ENCODE peak calls at places on chromosomes 6 and 20, in five cellular contexts. S is mesendoderm, P is SJSA1, I is spleen, A is AG10803. C is an unnamed sample.

GRCh38 chr6:89351632-89352328 is 742 bp downstream of the UBE2J1 start:
- DNase-seq in A (no peak), P (no peak), I (no peak), S (no peak), C (peak)

GRCh38 chr6:27121640-27122039 is 125.9 kb upstream of the PRSS16 start:
- DNase-seq in I (no peak), A (no peak), P (no peak), S (no peak), C (no peak)

GRCh38 chr6:169070506-169071176 is 183.0 kb downstream of the THBS2 start:
- DNase-seq in A (peak), P (peak), S (peak), I (no peak), C (no peak)

GRCh38 chr20:10483691-10484090 is 48.6 kb downstream of the SLX4IP start:
- DNase-seq in A (no peak), P (no peak), S (no peak), I (no peak), C (no peak)

GRCh38 chr6:27296106-27296783 is 15.8 kb downstream of the POM121L2 start:
- DNase-seq in P (no peak), I (no peak), S (peak), A (peak), C (no peak)

GRCh38 chr6:26003102-26003694 is 40.6 kb downstream of the TRIM38 start:
- DNase-seq in P (peak), A (peak), I (no peak), S (peak), C (peak)

GRCh38 chr20:34525342-34525708 is 9.1 kb downstream of the DYNLRB1 start:
- DNase-seq in I (no peak), A (no peak), P (no peak), S (no peak), C (no peak)

GRCh38 chr6:168223755-168224154 is 95.8 kb downstream of the DACT2 start:
- DNase-seq in I (no peak), S (no peak), A (no peak), P (no peak), C (no peak)

GRCh38 chr6:132937466-132937906 is 123.1 kb downstream of the RPS12 start:
- DNase-seq in I (no peak), A (peak), P (no peak), S (peak), C (peak)

GRCh38 chr6:9543649-9544048 is 871.2 kb downstream of the TFAP2A start:
- DNase-seq in P (no peak), I (no peak), S (peak), A (no peak), C (no peak)

GRCh38 chr6:38427492-38428210 is 212.1 kb downstream of the BTBD9 start:
- DNase-seq in S (peak), I (no peak), P (no peak), A (no peak), C (peak)

GRCh38 chr6:167140589-167141474 is 16.9 kb downstream of the GPR31 start:
- DNase-seq in A (no peak), S (no peak), P (peak), I (no peak), C (no peak)

GRCh38 chr6:125273965-125274364 is 27.8 kb downstream of the HDDC2 start:
- DNase-seq in S (no peak), A (no peak), I (no peak), P (peak), C (no peak)

GRCh38 chr6:132964101-132964867 is 149.9 kb downstream of the RPS12 start:
- DNase-seq in I (no peak), A (no peak), P (no peak), S (no peak), C (no peak)

GRCh38 chr20:51542033-51542893 is at the start of gene NFATC2:
- DNase-seq in S (peak), P (no peak), I (peak), A (no peak), C (peak)

GRCh38 chr6:127471379-127472255 is 12.4 kb upstream of the KIAA0408 start:
- DNase-seq in P (peak), A (peak), I (no peak), S (no peak), C (no peak)

GRCh38 chr6:53524455-53524815 is 20.5 kb downstream of the GCLC start:
- DNase-seq in A (peak), P (peak), I (no peak), S (peak), C (no peak)

GRCh38 chr20:57281900-57282299 is 15.5 kb upstream of the BMP7 start:
- DNase-seq in P (no peak), I (no peak), S (no peak), A (no peak), C (no peak)

GRCh38 chr6:6331393-6331792 is 10.9 kb upstream of the F13A1 start:
- DNase-seq in A (peak), P (no peak), I (no peak), S (no peak), C (no peak)

GRCh38 chr6:74103417-74103816 is 407.4 kb downstream of the CD109 start:
- DNase-seq in A (no peak), P (no peak), I (no peak), S (no peak), C (no peak)

GRCh38 chr6:96391776-96392175 is 129.8 kb upstream of the UFL1 start:
- DNase-seq in A (no peak), S (peak), I (no peak), P (no peak), C (no peak)

GRCh38 chr20:3987296-3987695 is 28.1 kb downstream of the RNF24 start:
- DNase-seq in I (no peak), P (no peak), A (peak), S (no peak), C (no peak)

GRCh38 chr6:28940294-28940858 is 16.6 kb upstream of the TRIM27 start:
- DNase-seq in P (no peak), I (peak), A (no peak), S (peak), C (no peak)

GRCh38 chr6:89985744-89986493 is 91.7 kb downstream of the GJA10 start:
- DNase-seq in A (peak), P (peak), S (no peak), I (no peak), C (no peak)

GRCh38 chr20:33099842-33100538 is 20.5 kb downstream of the BPIFB4 start:
- DNase-seq in A (no peak), I (no peak), S (no peak), P (no peak), C (peak)

GRCh38 chr6:147561742-147562141 is 53.3 kb downstream of the SAMD5 start:
- DNase-seq in A (no peak), I (no peak), S (no peak), P (no peak), C (no peak)

GRCh38 chr6:121826156-121826810 is 390.8 kb downstream of the GJA1 start:
- DNase-seq in A (peak), I (no peak), P (peak), S (peak), C (no peak)

GRCh38 chr20:10047427-10047826 is 12.6 kb downstream of the ANKEF1 start:
- DNase-seq in P (peak), A (no peak), S (peak), I (no peak), C (peak)

GRCh38 chr20:62303049-62303326 is 191 bp downstream of the ADRM1 start:
- DNase-seq in S (no peak), A (no peak), P (no peak), I (no peak), C (no peak)

GRCh38 chr6:29977425-29977727 is 35.0 kb downstream of the HLA-A start:
- DNase-seq in A (no peak), I (no peak), P (no peak), S (no peak), C (no peak)

GRCh38 chr6:29974901-29975560 is 32.7 kb downstream of the HLA-A start:
- DNase-seq in I (no peak), A (no peak), P (no peak), S (peak), C (no peak)

GRCh38 chr6:29976253-29976587 is 33.9 kb downstream of the HLA-A start:
- DNase-seq in S (no peak), P (no peak), A (no peak), I (no peak), C (no peak)

GRCh38 chr6:29976588-29977424 is 34.5 kb downstream of the HLA-A start:
- DNase-seq in S (peak), I (peak), A (peak), P (peak), C (no peak)

DNA sequence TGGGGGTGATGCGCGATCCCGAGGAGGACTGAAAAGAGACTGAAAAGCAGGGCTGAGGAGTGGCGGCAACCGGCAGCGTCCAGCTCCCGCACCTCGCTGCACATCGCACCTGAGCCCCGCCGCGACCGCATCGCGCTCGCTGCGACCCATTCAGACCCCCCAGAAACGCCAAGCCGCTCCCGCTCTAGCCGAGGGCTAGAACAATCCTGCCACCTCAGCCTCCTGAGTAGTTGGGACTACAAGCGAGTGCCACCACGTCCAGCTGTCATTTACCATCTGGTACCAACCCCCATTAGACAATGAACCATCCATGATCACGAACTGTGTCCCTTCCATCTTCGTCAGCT is 33.2 kb downstream of the HLA-A start:
- DNase-seq in A (no peak), P (no peak), S (no peak), I (no peak), C (no peak)
- H3K4me3 ChIP-seq in A (no peak), P (no peak), S (no peak), I (peak), C (no peak)

GRCh38 chr20:48364055-48364454 is 463.7 kb downstream of the PREX1 start:
- DNase-seq in P (no peak), I (no peak), S (no peak), A (no peak), C (no peak)

GRCh38 chr20:48357714-48358113 is 470.1 kb downstream of the PREX1 start:
- DNase-seq in A (no peak), P (no peak), I (no peak), S (no peak), C (no peak)

GRCh38 chr20:48360338-48360698 is 467.5 kb downstream of the PREX1 start:
- DNase-seq in P (no peak), A (no peak), S (no peak), I (no peak), C (no peak)

GRCh38 chr20:48358176-48358575 is 469.6 kb downstream of the PREX1 start:
- DNase-seq in P (no peak), S (no peak), I (no peak), A (no peak), C (no peak)

DNA sequence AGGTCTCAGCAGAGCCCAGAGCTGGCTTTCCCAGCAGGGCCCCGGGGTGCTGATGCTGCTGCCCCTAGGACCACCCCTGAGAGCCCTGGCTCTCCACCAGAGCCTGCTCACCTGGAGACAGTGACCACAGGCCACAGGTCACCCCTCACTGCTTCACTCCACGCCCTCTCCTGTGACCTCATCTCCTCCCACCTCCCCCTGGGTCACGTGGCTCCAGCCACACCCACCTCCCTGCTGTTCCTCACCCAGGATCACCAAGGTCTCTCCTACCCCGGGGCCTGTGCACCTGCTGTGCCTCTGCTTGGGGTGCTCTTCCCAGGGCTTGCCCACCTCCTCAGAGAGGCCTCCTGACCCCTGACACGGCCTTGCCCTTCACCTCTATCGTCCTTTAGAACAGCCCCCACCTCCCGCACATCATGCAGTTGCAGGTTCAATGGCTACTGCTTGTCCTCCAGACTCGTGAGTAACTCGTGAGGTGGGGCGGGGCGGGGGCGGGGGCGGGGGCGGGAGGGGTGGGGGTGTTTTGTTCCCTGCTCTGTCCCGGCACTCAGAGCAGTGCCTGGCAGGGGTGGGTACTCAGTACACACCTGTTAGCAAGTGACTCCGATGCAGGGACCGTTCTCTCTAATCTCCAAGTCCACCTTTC is 468.0 kb downstream of the PREX1 start:
- DNase-seq in S (no peak), A (no peak), I (peak), P (no peak), C (no peak)
- H3K4me3 ChIP-seq in S (no peak), A (no peak), I (peak), P (no peak), C (no peak)

GRCh38 chr6:81612136-81612535 is 140.3 kb downstream of the TENT5A start:
- DNase-seq in A (no peak), S (no peak), P (no peak), I (no peak), C (no peak)
- H3K4me3 ChIP-seq in A (no peak), S (no peak), P (no peak), I (no peak), C (no peak)

GRCh38 chr20:43508604-43509040 is 1.1 kb downstream of the L3MBTL1 start:
- DNase-seq in A (no peak), P (no peak), I (no peak), S (peak), C (no peak)

GRCh38 chr20:43506238-43506637 is 1.3 kb upstream of the L3MBTL1 start:
- DNase-seq in P (no peak), A (no peak), S (no peak), I (no peak), C (no peak)

GRCh38 chr20:43507150-43508080 is at the start of gene L3MBTL1:
- DNase-seq in S (peak), I (peak), P (no peak), A (peak), C (no peak)

GRCh38 chr20:43511879-43512278 is 4.4 kb downstream of the L3MBTL1 start:
- DNase-seq in P (no peak), S (no peak), I (no peak), A (no peak), C (no peak)

DNA sequence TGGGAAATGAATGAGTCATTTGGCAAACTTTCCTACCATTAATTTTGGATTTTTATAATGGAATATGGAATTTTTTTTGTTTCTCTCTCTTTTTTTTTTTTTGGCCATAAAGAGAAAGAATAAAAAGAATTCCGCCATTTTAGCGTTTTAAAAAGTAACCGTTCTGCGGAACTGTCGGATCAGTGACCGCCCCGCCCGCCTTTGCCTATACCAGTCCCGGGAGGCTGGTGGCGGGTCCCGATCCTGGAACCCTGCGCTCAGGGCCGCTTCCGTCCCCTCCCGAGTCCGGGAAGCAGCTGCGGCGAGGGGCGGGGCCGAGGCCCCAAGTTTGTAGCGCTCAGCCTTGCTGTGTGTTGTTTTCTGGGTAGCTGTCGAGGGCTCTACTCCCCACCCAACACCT is 609 bp downstream of the L3MBTL1 start:
- DNase-seq in I (peak), P (no peak), A (no peak), S (peak), C (no peak)
- H3K4me3 ChIP-seq in I (peak), P (peak), A (peak), S (no peak), C (no peak)

GRCh38 chr6:164085552-164086325 is 671.2 kb downstream of the QKI start:
- DNase-seq in S (peak), P (no peak), A (peak), I (peak), C (no peak)
- H3K4me3 ChIP-seq in S (no peak), P (no peak), A (no peak), I (no peak), C (no peak)

DNA sequence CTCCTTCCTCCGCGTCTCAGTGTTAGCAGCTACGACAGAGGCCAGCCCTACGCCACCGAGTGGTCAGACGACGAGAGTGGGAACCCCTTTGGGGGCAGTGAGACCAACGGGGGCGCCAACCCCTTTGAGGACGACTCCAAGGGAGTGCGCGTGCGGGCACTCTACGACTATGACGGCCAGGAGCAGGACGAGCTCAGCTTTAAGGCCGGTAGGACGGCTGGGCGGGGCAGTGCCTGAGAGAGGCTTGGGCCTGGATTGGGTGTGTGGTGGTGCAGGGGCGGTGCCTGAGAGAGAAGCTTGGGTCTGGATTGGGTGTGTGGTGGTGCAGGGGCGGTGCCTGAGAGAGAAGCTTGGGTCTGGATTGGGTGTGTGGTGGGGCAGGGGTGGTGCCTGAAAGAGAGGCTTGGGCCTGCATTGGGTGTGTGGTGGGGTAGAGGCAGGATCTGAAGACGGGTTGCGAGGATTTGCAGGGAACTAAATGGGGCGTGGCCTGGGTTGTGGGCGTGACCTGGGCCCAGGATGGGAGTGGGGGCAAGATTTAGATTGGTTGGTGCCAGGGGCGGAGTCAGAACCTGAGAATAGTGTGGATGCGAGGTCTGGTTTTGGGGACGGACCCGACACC is 24.4 kb downstream of the SPDEF start:
- DNase-seq in S (peak), I (peak), A (peak), P (no peak), C (peak)
- H3K4me3 ChIP-seq in S (peak), I (no peak), A (peak), P (no peak), C (no peak)

DNA sequence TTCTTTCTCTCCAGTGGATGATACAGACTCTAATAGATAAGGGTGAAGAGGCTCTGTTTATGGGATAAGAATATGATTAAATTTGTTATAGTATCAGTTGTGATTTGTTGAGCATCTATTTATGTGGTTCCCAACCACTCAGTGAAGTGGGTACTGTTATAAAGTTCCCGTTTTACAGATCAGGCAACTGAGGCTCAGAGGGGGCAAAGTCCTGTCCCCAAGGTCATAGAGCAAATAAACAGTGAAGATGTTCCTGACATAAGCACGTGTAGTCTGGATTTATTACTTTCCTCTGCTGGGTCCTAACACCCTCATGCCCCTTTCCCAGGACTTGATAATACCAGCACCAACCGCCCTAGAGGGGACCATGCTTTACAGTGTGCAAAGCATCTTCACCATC is 4.1 kb downstream of the DUSP15 start:
- DNase-seq in S (no peak), P (no peak), A (no peak), I (no peak), C (no peak)
- H3K4me3 ChIP-seq in S (no peak), P (no peak), A (no peak), I (no peak), C (no peak)

GRCh38 chr6:135285165-135285564 is 104.1 kb downstream of the MYB start:
- DNase-seq in I (no peak), A (no peak), P (no peak), S (no peak), C (no peak)

GRCh38 chr6:135291288-135292116 is 110.4 kb downstream of the MYB start:
- DNase-seq in P (peak), I (no peak), S (peak), A (peak), C (no peak)

GRCh38 chr6:135289816-135290215 is 108.7 kb downstream of the MYB start:
- DNase-seq in P (no peak), S (no peak), I (no peak), A (no peak), C (no peak)

GRCh38 chr6:135282425-135282824 is 101.3 kb downstream of the MYB start:
- DNase-seq in A (no peak), I (no peak), P (no peak), S (no peak), C (no peak)

GRCh38 chr6:135286962-135287525 is 105.9 kb downstream of the MYB start:
- DNase-seq in P (no peak), I (no peak), A (no peak), S (no peak), C (no peak)
- H3K4me3 ChIP-seq in P (no peak), I (no peak), A (no peak), S (no peak), C (no peak)

DNA sequence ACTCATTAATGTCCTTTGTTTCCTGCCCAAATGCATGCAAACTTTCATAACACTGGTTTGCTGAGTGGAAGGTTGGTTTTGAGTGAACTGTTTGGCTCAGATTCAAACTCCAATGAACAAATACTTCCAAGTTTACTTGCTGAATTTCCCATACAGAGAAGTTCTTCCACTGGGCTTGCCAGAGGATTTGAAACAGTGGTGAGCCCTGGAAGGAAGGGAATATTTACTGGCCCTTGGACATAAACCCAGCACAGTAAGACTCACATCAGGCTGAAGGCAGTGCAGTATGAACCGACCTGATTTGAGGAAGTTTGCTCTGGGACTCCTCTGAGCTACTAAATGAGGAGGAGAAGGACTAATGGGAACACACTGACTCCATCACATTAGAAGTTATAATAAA is 3.8 kb downstream of the TRAF3IP2 start:
- DNase-seq in I (no peak), P (peak), S (no peak), A (peak), C (no peak)
- H3K4me3 ChIP-seq in I (no peak), P (no peak), S (no peak), A (no peak), C (no peak)

C was measured in Karpas-422.